ENCODE peak calls at places on chromosomes 5 and 9, in six cellular contexts. O is tibial nerve, N is endothelial cell of umbilical vein, I is right lobe of liver, Y is stomach, H is heart left ventricle. Z is an unnamed sample.

GRCh38 chr9:21972361-21972760 is 21.8 kb downstream of the CDKN2A start:
- DNase-seq in O (no peak), N (no peak), I (no peak), Y (no peak), H (no peak), Z (no peak)

GRCh38 chr9:136289651-136290507 is 14.0 kb downstream of the CCDC187 start:
- DNase-seq in O (no peak), N (no peak), I (no peak), Y (no peak), H (no peak), Z (no peak)

GRCh38 chr5:173643964-173644363 is 27.5 kb upstream of the BOD1 start:
- DNase-seq in O (no peak), N (no peak), I (peak), Y (peak), H (no peak), Z (no peak)

GRCh38 chr9:37969130-37969529 is 65.2 kb upstream of the SLC25A51 start:
- DNase-seq in O (no peak), N (peak), I (peak), Y (peak), H (peak), Z (no peak)

GRCh38 chr5:165779505-165779904 is 2274.1 kb downstream of the MAT2B start:
- DNase-seq in O (no peak), N (no peak), I (no peak), Y (no peak), H (no peak), Z (no peak)

GRCh38 chr5:76942581-76942980 is 10.3 kb upstream of the CRHBP start:
- DNase-seq in O (no peak), N (no peak), I (no peak), Y (no peak), H (no peak), Z (no peak)

GRCh38 chr5:13985736-13986418 is 41.4 kb upstream of the DNAH5 start:
- DNase-seq in O (no peak), N (peak), I (no peak), Y (no peak), H (no peak), Z (no peak)

GRCh38 chr5:75200776-75201175 is 35.9 kb downstream of the ANKRD31 start:
- DNase-seq in O (no peak), N (no peak), I (no peak), Y (no peak), H (no peak), Z (no peak)

GRCh38 chr5:76202182-76202581 is 119.0 kb downstream of the SV2C start:
- DNase-seq in O (no peak), N (no peak), I (no peak), Y (no peak), H (no peak), Z (no peak)

GRCh38 chr9:124625084-124625483 is 117.9 kb upstream of the NR5A1 start:
- DNase-seq in O (no peak), N (no peak), I (no peak), Y (no peak), H (no peak), Z (no peak)

GRCh38 chr5:175696139-175696854 is 38.4 kb downstream of the HRH2 start:
- DNase-seq in O (peak), N (no peak), I (peak), Y (peak), H (peak), Z (no peak)

GRCh38 chr5:41087461-41087860 is 16.3 kb upstream of the MROH2B start:
- DNase-seq in O (no peak), N (no peak), I (no peak), Y (no peak), H (no peak), Z (no peak)

GRCh38 chr5:162324356-162324755 is 256.8 kb downstream of the GABRG2 start:
- DNase-seq in O (no peak), N (no peak), I (no peak), Y (no peak), H (no peak), Z (no peak)

GRCh38 chr5:64165500-64166200 is at the start of gene RNF180:
- DNase-seq in O (no peak), N (peak), I (peak), Y (peak), H (peak), Z (no peak)

GRCh38 chr9:35179347-35180271 is 17.8 kb downstream of the UNC13B start:
- DNase-seq in O (no peak), N (no peak), I (no peak), Y (no peak), H (no peak), Z (no peak)

GRCh38 chr5:86465052-86465838 is 152.5 kb upstream of the COX7C start:
- DNase-seq in O (no peak), N (no peak), I (no peak), Y (no peak), H (no peak), Z (no peak)

GRCh38 chr9:124242331-124243194 is 15.2 kb upstream of the NEK6 start:
- DNase-seq in O (no peak), N (peak), I (peak), Y (no peak), H (peak), Z (no peak)

GRCh38 chr9:134364391-134365114 is 38.3 kb downstream of the RXRA start:
- DNase-seq in O (no peak), N (no peak), I (peak), Y (no peak), H (no peak), Z (no peak)
- TF ChIP-seq CTCF in O (no peak), N (peak), I (no peak), Y (no peak), H (no peak), Z (peak)

DNA sequence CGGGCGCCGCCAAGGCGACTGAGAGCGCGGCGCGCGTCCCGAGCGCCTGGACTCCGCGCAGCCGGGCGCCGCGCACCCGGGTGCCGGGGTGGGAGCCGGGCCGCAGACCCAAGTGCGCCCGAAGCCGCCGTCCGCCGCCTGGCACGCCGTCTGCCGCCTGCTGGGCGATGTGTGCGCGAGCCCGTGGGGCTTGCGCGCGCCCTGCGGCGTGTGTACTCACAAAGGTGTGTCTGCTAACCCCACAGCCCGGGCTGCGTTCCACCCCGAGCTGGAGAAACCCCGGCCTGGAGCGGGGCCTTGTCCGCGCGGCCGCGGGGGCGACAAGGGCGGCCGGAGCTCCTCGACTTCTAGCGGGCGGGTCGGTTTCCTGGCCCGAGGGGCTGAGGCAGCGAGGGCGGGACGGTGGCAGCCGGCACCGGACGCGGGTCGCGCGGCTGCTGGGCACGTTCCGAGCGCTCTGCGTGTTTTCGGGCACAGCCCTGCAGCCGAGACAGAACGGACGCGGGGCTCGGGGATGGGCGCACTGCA is 1.1 kb upstream of the ZSWIM6 start:
- DNase-seq in O (peak), N (peak), I (peak), Y (peak), H (peak), Z (peak)
- TF ChIP-seq POLR2A in O (no peak), N (peak), I (peak), Y (peak), H (no peak), Z (no peak)

GRCh38 chr9:132637351-132637750 is 32.4 kb downstream of the DDX31 start:
- DNase-seq in O (no peak), N (no peak), I (no peak), Y (no peak), H (no peak), Z (no peak)

GRCh38 chr9:132638240-132638639 is 31.5 kb downstream of the DDX31 start:
- DNase-seq in O (no peak), N (no peak), I (no peak), Y (no peak), H (no peak), Z (no peak)

GRCh38 chr9:132641216-132641615 is 28.6 kb downstream of the DDX31 start:
- DNase-seq in O (no peak), N (no peak), I (no peak), Y (no peak), H (no peak), Z (no peak)

GRCh38 chr9:132637801-132638200 is 32.0 kb downstream of the DDX31 start:
- DNase-seq in O (no peak), N (no peak), I (no peak), Y (no peak), H (no peak), Z (no peak)

DNA sequence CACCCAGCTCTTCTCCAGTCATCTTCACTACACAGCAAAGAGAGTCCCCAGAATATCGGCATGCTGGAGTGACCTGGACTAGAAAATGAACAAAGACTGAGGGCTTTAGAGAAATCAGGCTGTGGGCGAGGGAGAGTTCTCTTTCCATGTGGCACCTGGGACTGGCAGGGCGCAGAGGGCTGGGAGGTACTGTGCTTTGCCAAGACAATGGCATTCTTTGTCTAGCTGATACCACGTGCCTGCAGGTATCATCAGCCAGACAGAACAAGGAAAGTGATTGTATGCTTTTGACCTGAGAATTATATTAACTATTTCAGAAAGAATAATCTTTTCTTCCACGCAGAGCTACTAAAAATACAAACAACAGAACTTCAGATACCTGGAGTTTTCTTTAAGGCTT is 30.5 kb downstream of the DDX31 start:
- DNase-seq in O (no peak), N (no peak), I (no peak), Y (no peak), H (no peak), Z (no peak)
- H3K27ac ChIP-seq in O (no peak), N (no peak), I (no peak), Y (no peak), H (no peak), Z (no peak)

GRCh38 chr9:20625003-20625349 is 2.7 kb upstream of the MLLT3 start:
- DNase-seq in O (no peak), N (no peak), I (no peak), Y (no peak), H (no peak), Z (no peak)
- TF ChIP-seq CTCF in O (no peak), N (no peak), I (no peak), Y (no peak), H (no peak), Z (no peak)

GRCh38 chr5:42496397-42497156 is 73.3 kb downstream of the GHR start:
- DNase-seq in O (no peak), N (no peak), I (no peak), Y (no peak), H (no peak), Z (no peak)
- TF ChIP-seq POLR2A in O (no peak), N (no peak), I (no peak), Y (no peak), H (no peak), Z (no peak)

Z was measured in esophagus squamous epithelium.